ENCODE peak calls at places on chromosomes 11 and 22, in six cellular contexts. S is T47D; T is NCI-H1417 treated with DMSO at 0.1 percent for 48 hours; P is central memory CD4-positive, alpha-beta T cell; L is mesothelial cell of epicardium; Q is NCI-H1092 treated with DMSO at 0.1 percent for 48 hours. W is an unnamed sample.

GRCh38 chr22:27614291-27615007 is 187.1 kb downstream of the MN1 start:
- DNase-seq in T (no peak), L (no peak), S (no peak), Q (no peak), P (no peak), W (peak)

GRCh38 chr11:102530558-102530957 is at the start of gene MMP7:
- DNase-seq in P (no peak), S (no peak), T (no peak), Q (no peak), L (no peak), W (peak)

GRCh38 chr11:113550179-113550578 is 75.0 kb upstream of the DRD2 start:
- DNase-seq in L (no peak), Q (peak), T (no peak), S (no peak), P (no peak), W (no peak)

GRCh38 chr22:17368727-17369552 is at the start of gene CECR2:
- DNase-seq in T (peak), L (peak), S (no peak), P (no peak), Q (peak), W (peak)

GRCh38 chr22:28933321-28933720 is 49.9 kb downstream of the ZNRF3 start:
- DNase-seq in T (no peak), Q (no peak), S (no peak), P (no peak), L (no peak), W (no peak)

GRCh38 chr11:126430581-126431320 is 75.3 kb downstream of the ST3GAL4 start:
- DNase-seq in Q (no peak), T (no peak), S (no peak), L (no peak), P (no peak), W (no peak)

GRCh38 chr22:20624161-20624616 is 116.8 kb downstream of the MED15 start:
- DNase-seq in S (no peak), P (no peak), T (no peak), Q (no peak), L (no peak), W (no peak)

GRCh38 chr11:129828301-129828836 is 12.7 kb downstream of the TMEM45B start:
- DNase-seq in T (peak), Q (peak), S (no peak), L (no peak), P (no peak), W (no peak)

GRCh38 chr22:28498044-28498443 is 181.6 kb downstream of the TTC28 start:
- DNase-seq in Q (no peak), S (no peak), P (no peak), T (no peak), L (no peak), W (no peak)

GRCh38 chr11:67054851-67055523 is 1.7 kb upstream of the RHOD start:
- DNase-seq in L (no peak), T (peak), Q (no peak), P (no peak), S (peak), W (peak)

GRCh38 chr11:539971-540481 is 2.7 kb downstream of the LRRC56 start:
- DNase-seq in P (no peak), S (no peak), Q (no peak), L (no peak), T (no peak), W (no peak)

GRCh38 chr11:123421589-123421988 is 8.5 kb upstream of the GRAMD1B start:
- DNase-seq in T (no peak), L (no peak), P (no peak), Q (no peak), S (no peak), W (no peak)

W was measured in adipocyte.